ENCODE peak calls at places on chromosome 11, in nine cellular contexts. A is HS-5; C is HT-29; H is effector memory CD8-positive, alpha-beta T cell; N is CD4-positive, alpha-beta memory T cell; V is NCI-H187 treated with DMSO at 0.1 percent for 48 hours; W is B cell; S is CD4-positive, alpha-beta T cell; Q is germinal center. I is an unnamed sample.

GRCh38 chr11:31557991-31558390 is 48.4 kb downstream of the ELP4 start:
- DNase-seq in A (no peak), C (no peak), H (no peak), N (no peak), V (no peak), W (no peak), S (no peak), Q (no peak), I (no peak)

GRCh38 chr11:64152841-64153691 is 12.8 kb downstream of the MACROD1 start:
- DNase-seq in A (no peak), C (peak), H (peak), N (peak), V (no peak), W (peak), S (peak), Q (peak), I (no peak)

GRCh38 chr11:26806209-26806608 is 84.3 kb upstream of the SLC5A12 start:
- DNase-seq in A (peak), C (no peak), H (no peak), N (no peak), V (no peak), W (no peak), S (no peak), Q (no peak), I (no peak)

GRCh38 chr11:9082575-9082974 is 8.8 kb downstream of the SCUBE2 start:
- DNase-seq in A (no peak), C (no peak), H (no peak), N (no peak), V (no peak), W (no peak), S (no peak), Q (no peak), I (no peak)

GRCh38 chr11:76846441-76846840 is 14.3 kb upstream of the ACER3 start:
- DNase-seq in A (no peak), C (no peak), H (no peak), N (no peak), V (no peak), W (no peak), S (no peak), Q (no peak), I (no peak)

GRCh38 chr11:130601764-130602163 is 153.3 kb downstream of the ADAMTS15 start:
- DNase-seq in A (no peak), C (no peak), H (no peak), N (no peak), V (no peak), W (no peak), S (no peak), Q (no peak), I (no peak)

GRCh38 chr11:110715541-110715940 is 3.3 kb upstream of the ARHGAP20 start:
- DNase-seq in A (no peak), C (no peak), H (no peak), N (no peak), V (no peak), W (no peak), S (no peak), Q (no peak), I (no peak)

GRCh38 chr11:128206476-128206875 is 380.9 kb downstream of the ETS1 start:
- DNase-seq in A (no peak), C (no peak), H (no peak), N (no peak), V (no peak), W (no peak), S (no peak), Q (no peak), I (no peak)

GRCh38 chr11:82403640-82404305 is 329.9 kb downstream of the FAM181B start:
- DNase-seq in A (no peak), C (no peak), H (no peak), N (no peak), V (no peak), W (no peak), S (no peak), Q (no peak), I (no peak)

GRCh38 chr11:111624602-111625001 is 22.4 kb downstream of the SIK2 start:
- DNase-seq in A (no peak), C (no peak), H (no peak), N (no peak), V (no peak), W (no peak), S (no peak), Q (no peak), I (no peak)

GRCh38 chr11:45102361-45102809 is 44.1 kb upstream of the PRDM11 start:
- DNase-seq in A (no peak), C (no peak), H (no peak), N (no peak), V (no peak), W (no peak), S (no peak), Q (no peak), I (no peak)

GRCh38 chr11:134499990-134500389 is 87.9 kb upstream of the B3GAT1 start:
- DNase-seq in A (no peak), C (no peak), H (no peak), N (no peak), V (no peak), W (no peak), S (no peak), Q (no peak), I (no peak)

GRCh38 chr11:44574620-44575287 is 9.3 kb downstream of the CD82 start:
- DNase-seq in A (peak), C (peak), H (no peak), N (peak), V (no peak), W (peak), S (no peak), Q (no peak), I (no peak)

GRCh38 chr11:117286588-117286987 is 4.6 kb upstream of the BACE1-AS start:
- DNase-seq in A (no peak), C (no peak), H (no peak), N (no peak), V (no peak), W (no peak), S (no peak), Q (no peak), I (no peak)